ENCODE peak calls at places on chromosomes 11 and 22, in nine cellular contexts. W, M, N, B, C, D, I, Z and Q are unnamed samples.

GRCh38 chr22:41256254-41256897 is 15.6 kb upstream of the CHADL start:
- DNase-seq in B (no peak), N (peak; percentile 87), W (no peak), Z (no peak), D (peak; percentile 66), M (no peak), I (no peak), C (no peak), Q (no peak)

GRCh38 chr11:105720096-105720495 is 110.2 kb downstream of the GRIA4 start:
- DNase-seq in D (no peak), B (no peak), I (no peak), M (no peak), Z (no peak), N (no peak), W (no peak), C (no peak), Q (no peak)

GRCh38 chr11:58905716-58906547 is 33.4 kb upstream of the GLYATL1 start:
- DNase-seq in W (no peak), D (peak; percentile 94), Z (no peak), B (no peak), M (peak; percentile 93), N (peak; percentile 87), C (no peak), I (no peak), Q (no peak)

GRCh38 chr11:90134420-90135003 is at the start of gene NAALAD2:
- DNase-seq in N (peak; percentile 46), W (no peak), M (no peak), I (no peak), Z (no peak), C (peak; percentile 51), D (peak; percentile 34), B (no peak), Q (peak; percentile 11)

GRCh38 chr11:33900159-33900855 is 8.4 kb upstream of the LMO2 start:
- DNase-seq in C (no peak), Z (no peak), M (no peak), N (no peak), B (no peak), D (no peak), I (no peak), W (no peak), Q (no peak)

GRCh38 chr22:39999144-39999757 is 4.5 kb downstream of the FAM83F start:
- DNase-seq in C (peak; percentile 58), I (no peak), D (peak; percentile 11), M (no peak), W (no peak), N (peak; percentile 98), B (no peak), Z (no peak), Q (no peak)

GRCh38 chr11:32081129-32081641 is 9.7 kb upstream of the RCN1 start:
- DNase-seq in M (no peak), B (no peak), Z (no peak), C (peak; percentile 68), D (peak; percentile 62), W (no peak), I (no peak), N (peak; percentile 64), Q (no peak)

GRCh38 chr11:122235615-122236014 is 119.6 kb upstream of the BLID start:
- DNase-seq in M (no peak), C (peak; percentile 58), Z (no peak), I (no peak), D (peak; percentile 97), N (peak; percentile 86), B (no peak), W (no peak), Q (no peak)

GRCh38 chr11:44243086-44243485 is 66.9 kb downstream of the ALX4 start:
- DNase-seq in W (no peak), N (no peak), C (no peak), B (no peak), Z (no peak), D (no peak), M (no peak), I (no peak), Q (no peak)